ENCODE peak calls at places on chromosomes 6 and 20, in four cellular contexts. C is K562, M is HCT116, N is hepatocyte. W is an unnamed sample. For H3K79me2, the result is how much of the 10 kb centered on the place peaks cover.

GRCh38 chr20:45041464-45042337 is 59.2 kb downstream of the KCNS1 start:
- DNase-seq in N (peak), M (peak), C (no peak), W (no peak)

GRCh38 chr20:52731086-52731485 is 241.1 kb upstream of the TSHZ2 start:
- DNase-seq in N (peak), C (no peak), M (no peak), W (no peak)

GRCh38 chr6:150527100-150527499 is 72.6 kb upstream of the PLEKHG1 start:
- DNase-seq in C (no peak), M (no peak), N (no peak), W (no peak)

GRCh38 chr6:134398453-134398852 is 80.5 kb upstream of the SGK1 start:
- DNase-seq in N (no peak), M (no peak), C (no peak), W (no peak)

GRCh38 chr6:128241221-128241620 is 279.2 kb downstream of the PTPRK start:
- DNase-seq in M (no peak), N (no peak), C (no peak), W (no peak)

GRCh38 chr6:146833157-146833556 is 234.4 kb downstream of the ADGB start:
- DNase-seq in C (no peak), M (no peak), N (no peak), W (no peak)

GRCh38 chr6:36683145-36683655 is 4.7 kb downstream of the CDKN1A start:
- DNase-seq in C (no peak), M (no peak), N (no peak), W (no peak)

GRCh38 chr20:26216025-26216424 is 519.4 kb upstream of the ZNF337 start:
- DNase-seq in M (no peak), N (no peak), C (no peak), W (no peak)

GRCh38 chr6:160259143-160259425 is 463 bp upstream of the SLC22A2 start:
- DNase-seq in M (no peak), C (no peak), N (no peak), W (no peak)

GRCh38 chr6:89372506-89372901 is 20.0 kb upstream of the UBE2J1 start:
- DNase-seq in C (no peak), M (no peak), N (no peak), W (peak)

GRCh38 chr6:159395614-159396013 is 226.4 kb downstream of the FNDC1 start:
- DNase-seq in N (no peak), M (no peak), C (no peak), W (no peak)

GRCh38 chr20:23928788-23929187 is 49.2 kb upstream of the CST5 start:
- DNase-seq in N (no peak), C (peak), M (no peak), W (peak)

GRCh38 chr6:149235130-149235561 is 82.4 kb upstream of the TAB2 start:
- DNase-seq in N (peak), C (no peak), M (peak), W (peak)

GRCh38 chr6:130602151-130602770 is 224.9 kb upstream of the SMLR1 start:
- DNase-seq in C (no peak), N (peak), M (peak), W (no peak)

GRCh38 chr20:32207211-32207625 is 325 bp downstream of the PLAGL2 start:
- DNase-seq in N (peak), M (no peak), C (peak), W (peak)

GRCh38 chr20:50517817-50518154 is 7.6 kb downstream of the PTPN1 start:
- DNase-seq in M (no peak), N (no peak), C (no peak), W (no peak)

GRCh38 chr6:11437824-11438459 is 99.6 kb upstream of the TMEM170B start:
- DNase-seq in M (no peak), N (no peak), C (no peak), W (no peak)

GRCh38 chr6:48826884-48827701 is 636.0 kb downstream of the MMUT start:
- DNase-seq in C (no peak), N (peak), M (peak), W (no peak)

GRCh38 chr6:48826318-48826595 is 636.8 kb downstream of the MMUT start:
- DNase-seq in C (no peak), M (no peak), N (no peak), W (no peak)

GRCh38 chr6:48825501-48826317 is 637.3 kb downstream of the MMUT start:
- DNase-seq in C (no peak), N (no peak), M (no peak), W (no peak)
- H3K4me2 ChIP-seq in C (no peak), N (peak), M (peak), W (no peak)

GRCh38 chr6:169805242-169805838 is 53.9 kb downstream of the ERMARD start:
- DNase-seq in M (no peak), N (no peak), C (no peak), W (no peak)

GRCh38 chr6:169808608-169808967 is 57.2 kb downstream of the ERMARD start:
- DNase-seq in M (no peak), C (no peak), N (no peak), W (no peak)

GRCh38 chr6:169806718-169807117 is 55.3 kb downstream of the ERMARD start:
- DNase-seq in M (no peak), C (no peak), N (no peak), W (no peak)

GRCh38 chr6:169807699-169808607 is 56.5 kb downstream of the ERMARD start:
- DNase-seq in C (no peak), N (no peak), M (no peak), W (no peak)

GRCh38 chr6:169807219-169807618 is 55.8 kb downstream of the ERMARD start:
- DNase-seq in C (no peak), N (no peak), M (no peak), W (no peak)
- H3K79me2 ChIP-seq in C (under half), N (under half), M (under half), W (under half)

DNA sequence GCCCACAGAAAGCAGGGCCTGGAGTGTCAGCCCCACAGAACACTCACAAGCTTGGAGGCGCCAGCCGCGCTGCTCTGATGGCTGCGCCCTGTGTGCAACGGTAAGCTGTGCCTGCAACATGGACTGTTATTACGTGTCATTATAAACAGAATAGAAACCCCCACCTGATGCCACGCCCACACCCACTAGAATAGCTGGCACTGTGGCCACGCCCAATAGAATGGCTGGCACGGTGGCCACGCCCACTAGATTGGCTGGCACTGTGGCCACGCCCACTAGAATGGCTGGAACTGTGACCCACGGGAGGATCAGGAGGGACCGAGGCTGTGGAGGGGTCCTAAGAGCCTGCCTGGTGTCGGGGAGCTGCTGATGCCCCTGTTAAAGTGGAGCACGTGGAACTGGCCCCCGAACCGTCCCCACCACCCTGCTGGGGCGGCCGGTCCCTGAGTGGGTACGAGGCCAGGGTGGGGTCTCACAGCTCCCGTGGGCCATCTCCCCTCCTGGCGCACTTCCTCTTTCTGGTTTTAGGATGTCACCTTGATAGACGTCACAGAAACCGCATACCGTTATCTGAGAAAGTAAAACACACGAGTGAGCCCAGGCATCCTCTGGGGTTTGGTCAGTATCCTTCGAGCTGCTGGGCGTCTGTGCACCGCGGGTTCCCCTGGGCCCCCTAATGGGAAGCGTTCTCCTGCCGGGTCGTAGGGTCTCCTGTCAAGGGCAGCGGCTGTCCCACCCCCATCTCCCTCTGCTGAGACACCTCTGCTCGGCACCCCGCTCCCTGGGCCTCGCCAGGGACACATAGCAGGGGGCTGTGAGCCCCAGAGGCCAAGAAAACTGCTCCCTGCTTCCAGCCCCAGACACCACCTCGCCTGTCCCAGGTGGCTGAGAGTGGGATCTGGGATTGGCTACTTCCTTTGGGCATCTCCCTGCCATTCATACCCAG is 25.4 kb downstream of the SLC17A9 start:
- DNase-seq in N (no peak), C (peak), M (peak), W (peak)
- H2AFZ ChIP-seq in N (no peak), C (no peak), M (no peak), W (peak)

GRCh38 chr6:157650261-157650640 is 172.8 kb upstream of the SNX9 start:
- DNase-seq in C (no peak), N (no peak), M (no peak), W (no peak)

GRCh38 chr6:157650801-157651200 is 172.2 kb upstream of the SNX9 start:
- DNase-seq in C (no peak), M (no peak), N (no peak), W (no peak)

GRCh38 chr6:157647261-157647915 is 175.7 kb upstream of the SNX9 start:
- DNase-seq in M (no peak), N (no peak), C (no peak), W (no peak)

GRCh38 chr6:157649311-157650260 is 173.5 kb upstream of the SNX9 start:
- DNase-seq in M (no peak), C (no peak), N (no peak), W (no peak)

DNA sequence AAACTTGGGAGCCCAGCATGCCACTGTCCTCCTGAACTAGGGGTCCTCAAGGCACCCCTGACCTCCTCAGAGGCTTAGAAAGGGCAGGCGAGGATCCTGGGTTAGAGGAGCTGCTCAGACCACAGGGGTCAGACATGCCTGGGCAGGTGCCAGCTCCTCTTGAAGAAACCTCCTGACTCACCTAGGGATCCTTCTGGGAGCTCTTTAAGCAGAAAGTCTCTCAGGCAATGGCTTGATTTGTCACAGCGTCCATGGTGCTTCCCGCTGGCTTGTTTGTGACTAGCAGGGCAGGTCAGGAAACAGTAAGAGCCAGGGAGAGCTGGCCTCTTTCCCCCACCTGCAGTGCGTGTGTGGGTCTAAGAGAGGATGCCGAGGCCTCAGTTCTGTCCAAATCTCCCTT is 174.5 kb upstream of the SNX9 start:
- DNase-seq in N (no peak), C (no peak), M (peak), W (no peak)
- H3K4me2 ChIP-seq in N (no peak), C (no peak), M (no peak), W (no peak)

DNA sequence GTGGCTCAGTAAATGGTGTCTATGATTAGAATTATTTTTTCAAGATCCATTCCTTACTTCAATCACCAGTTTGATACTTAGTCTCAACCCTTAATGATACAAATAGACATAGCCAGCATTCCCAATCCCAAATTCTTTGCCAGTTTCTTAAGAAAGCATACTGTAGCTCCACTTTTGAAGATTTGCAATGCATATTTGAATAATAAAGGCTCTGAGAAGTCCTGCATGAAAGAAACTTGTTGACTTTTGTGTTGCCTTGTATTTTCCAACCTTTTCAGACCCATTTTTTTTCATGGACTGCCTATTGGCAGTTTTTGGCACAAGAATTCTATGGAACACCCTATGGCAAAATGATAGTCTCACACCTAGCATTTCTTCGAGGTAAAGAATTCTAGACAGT is 215.6 kb upstream of the CHD6 start:
- DNase-seq in N (no peak), C (no peak), M (no peak), W (no peak)
- H3K79me2 ChIP-seq in N (under half), C (under half), M (under half), W (under half)

GRCh38 chr6:145257757-145258521 is 477.4 kb downstream of the EPM2A start:
- DNase-seq in M (no peak), C (no peak), N (no peak), W (no peak)

GRCh38 chr6:145252737-145253136 is 482.6 kb downstream of the EPM2A start:
- DNase-seq in M (no peak), N (no peak), C (no peak), W (no peak)

GRCh38 chr6:145250436-145250835 is 484.9 kb downstream of the EPM2A start:
- DNase-seq in N (no peak), C (no peak), M (no peak), W (no peak)

GRCh38 chr6:145260491-145260890 is 474.8 kb downstream of the EPM2A start:
- DNase-seq in C (no peak), M (no peak), N (no peak), W (no peak)

DNA sequence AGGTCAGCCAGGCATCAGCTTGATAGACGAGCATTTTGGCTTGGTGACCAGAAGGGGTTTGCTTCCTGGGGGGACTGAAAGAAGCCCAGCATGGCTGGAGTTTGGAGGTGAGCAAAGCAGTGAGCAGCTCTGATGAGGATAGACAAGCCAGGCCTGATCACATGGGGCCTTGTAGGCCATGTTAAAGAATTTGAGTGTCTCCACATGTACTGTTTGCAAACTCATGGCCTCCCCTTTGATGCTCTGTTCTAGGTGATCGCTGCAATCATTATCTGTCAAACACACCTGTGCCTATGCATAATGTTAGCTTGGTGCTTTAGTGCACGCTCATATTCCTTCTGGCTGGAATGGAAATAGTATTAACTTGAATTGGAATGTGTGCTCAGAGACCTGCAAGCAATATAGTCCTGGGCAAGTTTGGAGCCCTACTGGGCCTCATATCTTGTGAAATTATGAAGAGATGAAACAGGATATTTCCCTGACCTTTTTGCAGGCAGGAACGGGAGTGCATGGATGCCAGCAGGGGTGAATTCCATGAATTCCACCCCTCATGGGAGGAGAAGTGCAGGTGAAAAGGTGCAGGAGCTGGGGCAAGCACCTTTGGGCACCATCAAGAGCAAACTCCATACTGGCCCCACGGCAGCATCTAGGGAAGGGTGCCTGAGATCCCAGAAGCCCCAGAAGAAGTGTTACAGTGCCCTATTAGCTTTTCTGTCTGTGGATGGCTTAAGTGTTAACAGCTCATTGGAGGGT is 480.5 kb downstream of the EPM2A start:
- DNase-seq in M (no peak), C (no peak), N (no peak), W (no peak)
- H2AFZ ChIP-seq in M (no peak), C (no peak), N (no peak), W (no peak)

GRCh38 chr6:142941018-142941417 is 4.0 kb downstream of the HIVEP2 start:
- DNase-seq in N (no peak), C (no peak), M (no peak), W (no peak)

GRCh38 chr6:142942238-142942637 is 2.7 kb downstream of the HIVEP2 start:
- DNase-seq in M (no peak), C (no peak), N (no peak), W (no peak)

GRCh38 chr6:142944126-142945066 is 580 bp downstream of the HIVEP2 start:
- DNase-seq in C (peak), N (peak), M (peak), W (peak)

GRCh38 chr6:142943746-142944125 is 1.2 kb downstream of the HIVEP2 start:
- DNase-seq in N (peak), M (no peak), C (no peak), W (peak)

DNA sequence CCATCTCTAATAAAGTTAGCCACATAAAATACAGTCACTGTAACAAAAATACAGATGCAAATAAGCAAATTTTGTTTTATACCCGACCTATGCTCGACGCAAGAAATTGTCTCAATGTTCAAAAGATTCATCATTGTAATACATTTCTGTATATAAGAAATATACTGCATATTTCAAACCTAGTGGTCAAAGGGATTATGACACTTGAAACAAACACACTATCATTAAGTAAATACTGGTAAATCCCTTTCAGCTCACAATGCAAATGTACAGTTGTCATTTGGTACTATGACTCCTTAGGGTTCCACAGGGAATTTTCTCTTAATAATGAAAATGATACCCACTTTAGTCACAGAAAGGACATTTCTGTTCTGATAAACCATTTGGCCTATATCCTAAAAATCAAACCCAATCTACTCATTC is 2.2 kb downstream of the HIVEP2 start:
- DNase-seq in N (peak), C (peak), M (no peak), W (peak)
- H3K4me2 ChIP-seq in N (peak), C (no peak), M (peak), W (peak)

W was measured in OCI-LY7.